ENCODE peak calls at places on chromosomes 6 and 20, in ten cellular contexts. O is stimulated activated CD4-positive, alpha-beta T cell treated with anti-CD3 and anti-CD28 coated beads, Interleukin-12 subunit alpha, Interleukin-12 subunit beta, amount 100 ng/mL, for 24 hours; N is SW480; Z is psoas muscle; M is NCI-H774; I is T-helper 2 cell; S is Right ventricle myocardium superior; D is GM13976; E is spleen; Q is colonic mucosa. T is an unnamed sample.

GRCh38 chr6:142728910-142729481 is 216.0 kb downstream of the HIVEP2 start:
- DNase-seq in O (no peak), N (no peak), Z (no peak), M (no peak), I (no peak), S (peak), D (no peak), E (no peak), Q (no peak), T (no peak)

GRCh38 chr6:93136111-93136510 is 283.2 kb downstream of the EPHA7 start:
- DNase-seq in O (no peak), N (no peak), Z (no peak), M (no peak), I (no peak), S (no peak), D (no peak), E (no peak), Q (no peak), T (no peak)

GRCh38 chr6:138765896-138766487 is 7.6 kb upstream of the CCDC28A start:
- DNase-seq in O (no peak), N (peak), Z (no peak), M (peak), I (no peak), S (no peak), D (peak), E (no peak), Q (no peak), T (no peak)

GRCh38 chr20:33875055-33875454 is 63.9 kb downstream of the CHMP4B start:
- DNase-seq in O (no peak), N (no peak), Z (no peak), M (no peak), I (no peak), S (no peak), D (peak), E (peak), Q (no peak), T (no peak)

GRCh38 chr20:13037727-13038126 is 29.0 kb downstream of the SPTLC3 start:
- DNase-seq in O (no peak), N (no peak), Z (no peak), M (no peak), I (no peak), S (no peak), D (no peak), E (no peak), Q (no peak), T (no peak)

GRCh38 chr20:41782730-41783406 is 164.7 kb upstream of the CHD6 start:
- DNase-seq in O (no peak), N (no peak), Z (no peak), M (no peak), I (no peak), S (no peak), D (no peak), E (no peak), Q (no peak), T (no peak)

GRCh38 chr6:17490724-17491123 is 97.3 kb downstream of the CAP2 start:
- DNase-seq in O (no peak), N (no peak), Z (no peak), M (no peak), I (no peak), S (no peak), D (no peak), E (no peak), Q (no peak), T (no peak)

GRCh38 chr20:34525709-34526416 is 9.6 kb downstream of the DYNLRB1 start:
- DNase-seq in O (no peak), N (peak), Z (peak), M (no peak), I (no peak), S (peak), D (no peak), E (no peak), Q (peak), T (no peak)

GRCh38 chr20:54212226-54212625 is 4.3 kb downstream of the PFDN4 start:
- DNase-seq in O (no peak), N (no peak), Z (no peak), M (no peak), I (no peak), S (no peak), D (no peak), E (no peak), Q (no peak), T (no peak)

GRCh38 chr20:48822879-48823385 is 4.9 kb downstream of the PREX1 start:
- DNase-seq in O (no peak), N (no peak), Z (no peak), M (no peak), I (no peak), S (no peak), D (no peak), E (peak), Q (no peak), T (no peak)

GRCh38 chr6:165762876-165763275 is 99.8 kb upstream of the PDE10A start:
- DNase-seq in O (no peak), N (no peak), Z (no peak), M (no peak), I (no peak), S (no peak), D (no peak), E (no peak), Q (no peak), T (no peak)

GRCh38 chr20:24588725-24589340 is 119.4 kb downstream of the SYNDIG1 start:
- DNase-seq in O (no peak), N (no peak), Z (no peak), M (no peak), I (no peak), S (no peak), D (no peak), E (no peak), Q (no peak), T (no peak)

GRCh38 chr6:46407246-46407645 is 84.0 kb downstream of the RCAN2 start:
- DNase-seq in O (no peak), N (no peak), Z (no peak), M (no peak), I (no peak), S (no peak), D (no peak), E (no peak), Q (no peak), T (no peak)

GRCh38 chr6:47319382-47319781 is 9.7 kb upstream of the TNFRSF21 start:
- DNase-seq in O (no peak), N (no peak), Z (no peak), M (no peak), I (no peak), S (no peak), D (no peak), E (no peak), Q (no peak), T (no peak)

GRCh38 chr6:156437084-156437879 is 339.9 kb upstream of the ARID1B start:
- DNase-seq in O (no peak), N (no peak), Z (no peak), M (peak), I (no peak), S (no peak), D (no peak), E (no peak), Q (peak), T (no peak)

GRCh38 chr20:658731-659291 is 5.8 kb upstream of the SRXN1 start:
- DNase-seq in O (no peak), N (no peak), Z (no peak), M (no peak), I (no peak), S (no peak), D (no peak), E (no peak), Q (no peak), T (no peak)

GRCh38 chr6:134550604-134551003 is 232.7 kb upstream of the SGK1 start:
- DNase-seq in O (no peak), N (no peak), Z (no peak), M (no peak), I (no peak), S (no peak), D (no peak), E (no peak), Q (no peak), T (no peak)

GRCh38 chr20:48295966-48296421 is 510.7 kb upstream of the SULF2 start:
- DNase-seq in O (no peak), N (peak), Z (no peak), M (no peak), I (no peak), S (no peak), D (no peak), E (no peak), Q (no peak), T (no peak)

GRCh38 chr20:32326507-32326851 is 31.7 kb upstream of the ASXL1 start:
- DNase-seq in O (no peak), N (no peak), Z (no peak), M (peak), I (no peak), S (no peak), D (no peak), E (no peak), Q (no peak), T (no peak)

GRCh38 chr6:28488916-28489365 is 26.7 kb downstream of the GPX6 start:
- DNase-seq in O (peak), N (no peak), Z (no peak), M (peak), I (no peak), S (no peak), D (peak), E (no peak), Q (peak), T (no peak)

GRCh38 chr6:5471637-5472430 is 210.5 kb downstream of the FARS2 start:
- DNase-seq in O (no peak), N (no peak), Z (no peak), M (peak), I (no peak), S (no peak), D (no peak), E (no peak), Q (no peak), T (no peak)